ENCODE peak calls at places on chromosomes 5 and 9, in six cellular contexts. V is epithelial cell of esophagus; A is HL-60; C is stimulated activated CD8-positive, alpha-beta memory T cell treated with anti-CD3 and anti-CD28 coated beads, Interleukin-15, amount 100 ng/mL, for 24 hours; T is central memory CD4-positive, alpha-beta T cell; B is iris pigment epithelial cell. R is an unnamed sample.

GRCh38 chr5:73126381-73126780 is 6.0 kb downstream of the TMEM171 start:
- DNase-seq in V (no peak), A (no peak), C (no peak), T (no peak), B (no peak), R (no peak)

GRCh38 chr5:97425511-97425910 is 242.5 kb upstream of the RIOK2 start:
- DNase-seq in V (peak; percentile 30), A (no peak), C (no peak), T (no peak), B (peak; percentile 27), R (peak; percentile 14)

GRCh38 chr9:33823801-33824200 is 6.8 kb downstream of the UBE2R2 start:
- DNase-seq in V (no peak), A (no peak), C (no peak), T (no peak), B (no peak), R (no peak)

GRCh38 chr5:553874-554273 is 29.6 kb upstream of the SLC9A3 start:
- DNase-seq in V (no peak), A (no peak), C (no peak), T (no peak), B (no peak), R (no peak)

GRCh38 chr5:41068169-41068568 is 3.0 kb downstream of the MROH2B start:
- DNase-seq in V (no peak), A (no peak), C (no peak), T (no peak), B (no peak), R (no peak)

GRCh38 chr9:73237140-73237539 is 85.5 kb downstream of the ANXA1 start:
- DNase-seq in V (peak; percentile 3), A (peak; percentile 60), C (no peak), T (no peak), B (no peak), R (no peak)

GRCh38 chr9:83698976-83699585 is 8.7 kb downstream of the UBQLN1 start:
- DNase-seq in V (no peak), A (no peak), C (no peak), T (no peak), B (no peak), R (no peak)

GRCh38 chr5:146291421-146292074 is 47.1 kb upstream of the POU4F3 start:
- DNase-seq in V (peak; percentile 65), A (peak; percentile 33), C (no peak), T (peak; percentile 15), B (peak; percentile 42), R (peak; percentile 51)

GRCh38 chr9:118222375-118222774 is 518.2 kb downstream of the TLR4 start:
- DNase-seq in V (no peak), A (no peak), C (no peak), T (no peak), B (no peak), R (no peak)

R was measured in bronchial epithelial cell.